ENCODE peak calls at places on chromosomes 7 and 10, in six cellular contexts. U is OCI-LY7, I is brain microvascular endothelial cell, N is tibial nerve, A is GM12865, W is fibroblast of lung. F is an unnamed sample.

GRCh38 chr7:48759431-48760080 is 164.8 kb upstream of the CDC14C start:
- DNase-seq in U (no peak), A (no peak), W (no peak), I (no peak), N (no peak), F (no peak)

GRCh38 chr7:84085147-84085546 is 109.4 kb downstream of the SEMA3A start:
- DNase-seq in A (no peak), U (no peak), I (peak), W (peak), N (no peak), F (peak)

GRCh38 chr10:14603539-14604102 is 171.1 kb downstream of the FAM107B start:
- DNase-seq in I (no peak), W (no peak), N (no peak), A (no peak), U (peak), F (peak)

GRCh38 chr10:68271104-68271882 is 39.4 kb upstream of the ATOH7 start:
- DNase-seq in U (no peak), I (peak), W (peak), A (no peak), N (no peak), F (peak)

GRCh38 chr10:59126992-59127391 is 49.5 kb upstream of the PHYHIPL start:
- DNase-seq in U (no peak), A (no peak), W (no peak), N (no peak), I (no peak), F (no peak)

GRCh38 chr10:92156874-92157273 is 134.0 kb downstream of the CPEB3 start:
- DNase-seq in U (no peak), N (no peak), A (no peak), W (no peak), I (no peak), F (no peak)

GRCh38 chr7:12942599-12942998 is 255.2 kb downstream of the ARL4A start:
- DNase-seq in U (no peak), W (peak), N (no peak), A (no peak), I (no peak), F (no peak)

GRCh38 chr7:107446531-107446930 is 23.3 kb upstream of the GPR22 start:
- DNase-seq in A (no peak), U (no peak), I (peak), N (no peak), W (peak), F (no peak)

GRCh38 chr7:54783952-54784351 is 24.9 kb upstream of the SEC61G start:
- DNase-seq in A (no peak), W (no peak), U (no peak), N (no peak), I (no peak), F (peak)

GRCh38 chr10:44383749-44384600 is 922 bp downstream of the CXCL12 start:
- DNase-seq in U (no peak), I (peak), A (peak), N (no peak), W (peak), F (no peak)

GRCh38 chr7:41053830-41054229 is 649.1 kb downstream of the INHBA start:
- DNase-seq in U (no peak), I (no peak), W (peak), A (no peak), N (no peak), F (no peak)

GRCh38 chr10:90462761-90463160 is 395.1 kb downstream of the HTR7 start:
- DNase-seq in A (no peak), I (no peak), W (peak), N (no peak), U (no peak), F (no peak)

GRCh38 chr10:124999433-125000365 is 57.8 kb downstream of the ZRANB1 start:
- DNase-seq in A (no peak), I (peak), N (no peak), U (no peak), W (peak), F (peak)

GRCh38 chr10:125002423-125003145 is 60.7 kb downstream of the ZRANB1 start:
- DNase-seq in U (no peak), N (no peak), W (no peak), I (no peak), A (no peak), F (no peak)

GRCh38 chr10:125002044-125002422 is 60.1 kb downstream of the ZRANB1 start:
- DNase-seq in W (no peak), U (no peak), A (no peak), N (no peak), I (no peak), F (no peak)

GRCh38 chr10:125000366-125001312 is 58.7 kb downstream of the ZRANB1 start:
- DNase-seq in N (no peak), I (no peak), W (peak), U (no peak), A (no peak), F (peak)

DNA sequence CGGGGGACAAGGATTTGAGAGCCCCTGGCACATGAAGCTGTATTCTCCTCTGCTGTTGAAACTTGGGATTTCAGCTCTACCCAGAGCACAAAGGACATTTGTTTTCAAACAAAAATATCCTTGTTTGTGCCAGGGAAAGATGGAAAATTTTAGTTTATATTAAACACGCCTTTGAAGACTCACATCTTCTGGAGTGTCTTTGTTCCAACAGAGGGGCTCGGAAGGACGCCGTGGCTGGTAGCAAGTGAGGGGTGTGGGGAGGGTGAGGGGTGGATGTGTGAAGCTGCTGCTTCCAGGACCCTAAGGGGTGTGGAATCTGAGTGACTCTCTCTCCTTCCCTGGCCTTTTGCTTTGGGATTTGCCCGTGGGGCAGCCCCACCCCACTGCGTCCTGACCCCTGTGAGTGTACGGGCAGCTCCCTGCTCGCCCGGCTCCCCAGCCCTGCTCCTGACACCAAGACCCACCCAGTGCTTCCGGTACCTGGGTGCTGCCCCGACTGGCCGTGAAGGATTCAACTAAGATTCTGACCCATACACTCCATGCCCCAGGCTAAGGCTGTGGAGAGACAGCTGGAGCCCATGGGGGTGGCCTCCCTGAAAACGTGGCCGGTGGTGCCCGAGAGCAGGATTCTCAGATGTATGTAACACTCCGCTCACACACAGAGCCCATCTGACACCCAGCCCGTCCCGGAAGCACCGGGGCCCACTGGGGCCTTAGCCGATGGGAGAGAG is 59.6 kb downstream of the ZRANB1 start:
- DNase-seq in N (no peak), I (no peak), A (no peak), W (no peak), U (no peak), F (peak)
- H3K4me3 ChIP-seq in N (no peak), I (no peak), A (no peak), W (no peak), U (no peak), F (no peak)

GRCh38 chr10:113449151-113449695 is 103.6 kb upstream of the HABP2 start:
- DNase-seq in W (no peak), N (no peak), A (no peak), I (no peak), U (no peak), F (no peak)
- H3K4me3 ChIP-seq in W (no peak), N (no peak), A (no peak), I (no peak), U (no peak), F (no peak)

GRCh38 chr10:77628906-77629730 is 8.5 kb downstream of the KCNMA1 start:
- DNase-seq in I (peak), A (no peak), W (peak), U (no peak), N (no peak), F (no peak)
- H3K4me3 ChIP-seq in I (no peak), A (no peak), W (no peak), U (no peak), N (no peak), F (no peak)

GRCh38 chr7:128172963-128173362 is 68.1 kb upstream of the LEP start:
- DNase-seq in A (peak), N (no peak), I (no peak), W (no peak), U (no peak), F (no peak)

GRCh38 chr7:128176696-128177095 is 64.4 kb upstream of the LEP start:
- DNase-seq in N (no peak), I (peak), U (no peak), W (peak), A (no peak), F (no peak)

GRCh38 chr7:128174391-128174790 is 66.7 kb upstream of the LEP start:
- DNase-seq in U (no peak), N (no peak), W (no peak), I (no peak), A (no peak), F (no peak)

GRCh38 chr7:128178611-128179010 is 62.5 kb upstream of the LEP start:
- DNase-seq in I (no peak), W (no peak), N (no peak), U (peak), A (no peak), F (no peak)

DNA sequence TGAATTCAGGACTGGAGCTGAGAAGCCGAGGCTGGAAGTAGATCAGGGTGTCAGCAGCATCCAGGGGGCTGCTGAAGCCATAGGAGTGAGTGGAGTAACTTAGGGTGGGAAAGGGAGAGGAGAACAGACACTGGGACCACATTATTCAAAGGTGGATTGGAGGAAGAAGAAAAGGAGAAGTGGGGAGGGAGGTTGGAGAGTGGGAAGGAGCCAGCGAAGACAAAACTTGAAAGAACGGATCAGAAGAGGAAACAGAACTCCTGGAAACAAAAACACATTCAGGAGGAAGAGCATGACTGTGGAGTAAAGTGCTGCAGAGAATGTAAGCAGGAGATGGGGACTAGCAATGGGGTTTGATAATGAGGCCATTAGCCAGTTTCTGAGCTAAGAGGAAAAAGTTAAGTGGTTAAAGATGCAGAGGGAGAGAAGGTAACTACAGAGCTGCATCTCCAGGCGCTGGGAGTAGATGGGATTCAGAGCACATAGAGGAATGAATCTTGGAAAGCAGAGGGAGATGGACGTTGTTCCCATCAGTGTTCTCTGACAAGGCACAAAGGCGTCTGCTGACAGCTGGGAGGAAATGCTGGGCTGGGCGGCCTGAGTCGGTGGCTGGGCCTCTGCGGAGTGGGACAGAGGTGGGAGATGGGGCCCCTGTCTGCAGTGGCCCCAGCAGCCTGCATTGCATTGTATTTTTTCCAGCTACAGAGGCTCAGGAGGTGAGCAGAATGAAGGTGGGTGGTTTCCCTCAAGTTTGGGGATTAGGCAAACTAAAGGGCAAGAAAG is 63.1 kb upstream of the LEP start:
- DNase-seq in U (no peak), W (no peak), A (no peak), I (no peak), N (no peak), F (no peak)
- H3K4me3 ChIP-seq in U (no peak), W (no peak), A (no peak), I (no peak), N (no peak), F (no peak)

GRCh38 chr10:73493781-73494180 is 2.0 kb downstream of the PPP3CB start:
- DNase-seq in W (peak), I (peak), N (no peak), U (no peak), A (no peak), F (no peak)
- H3K4me3 ChIP-seq in W (peak), I (peak), N (peak), U (peak), A (peak), F (no peak)

GRCh38 chr7:72335561-72336381 is 76.4 kb downstream of the CALN1 start:
- DNase-seq in N (no peak), I (no peak), W (no peak), A (no peak), U (no peak), F (no peak)
- H3K4me3 ChIP-seq in N (peak), I (no peak), W (no peak), A (no peak), U (no peak), F (no peak)